ENCODE peak calls at places on chromosomes 2 and 18, in six cellular contexts. K is CD8-positive, alpha-beta memory T cell; Z is upper lobe of right lung; A is body of pancreas; G is H1; Q is fibroblast of lung. I is an unnamed sample.
A peak's percentile ranks its signal among the peaks of the same experiment; 100 is the strongest.

GRCh38 chr2:121501554-121501953 is 29.1 kb upstream of the RNU4ATAC start:
- DNase-seq in G (no peak), Q (no peak), K (no peak), A (no peak), Z (no peak), I (no peak)

GRCh38 chr2:20050712-20051517 is 513 bp downstream of the LAPTM4A start:
- DNase-seq in K (no peak), Z (no peak), G (peak; percentile 54), Q (peak; percentile 78), A (peak; percentile 50), I (peak; percentile 45)

GRCh38 chr2:231634412-231634811 is 41.7 kb downstream of the TEX44 start:
- DNase-seq in A (no peak), Z (no peak), G (no peak), Q (no peak), K (no peak), I (no peak)

GRCh38 chr2:204645018-204645775 is 99.9 kb downstream of the PARD3B start:
- DNase-seq in A (no peak), G (no peak), Q (peak; percentile 59), Z (no peak), K (no peak), I (no peak)

GRCh38 chr2:106638043-106638442 is 150.9 kb downstream of the CD8B2 start:
- DNase-seq in K (no peak), A (no peak), Z (no peak), G (no peak), Q (peak; percentile 24), I (no peak)

GRCh38 chr2:76281176-76281841 is 570.6 kb upstream of the GCFC2 start:
- DNase-seq in A (no peak), K (no peak), G (no peak), Q (no peak), Z (no peak), I (no peak)

GRCh38 chr2:66508358-66509071 is 73.6 kb downstream of the MEIS1 start:
- DNase-seq in K (no peak), G (no peak), Q (peak; percentile 46), Z (no peak), A (peak; percentile 37), I (no peak)

GRCh38 chr18:34514238-34514637 is 195.9 kb upstream of the DTNA start:
- DNase-seq in K (no peak), Q (no peak), A (peak; percentile 16), Z (no peak), G (no peak), I (no peak)

GRCh38 chr2:36698978-36699377 is 2.5 kb downstream of the VIT start:
- DNase-seq in A (peak; percentile 23), Z (no peak), Q (no peak), K (no peak), G (no peak), I (no peak)

GRCh38 chr18:58788971-58789797 is 75.5 kb upstream of the ZNF532 start:
- DNase-seq in Z (no peak), Q (peak; percentile 74), G (no peak), K (no peak), A (no peak), I (peak; percentile 83)

GRCh38 chr18:45588284-45588683 is 27.0 kb upstream of the SLC14A2 start:
- DNase-seq in K (no peak), A (peak; percentile 10), G (no peak), Z (no peak), Q (peak; percentile 64), I (no peak)

GRCh38 chr2:74979844-74980243 is 21.4 kb downstream of the POLE4 start:
- DNase-seq in G (no peak), Q (no peak), K (no peak), Z (no peak), A (no peak), I (no peak)

GRCh38 chr2:206255003-206255402 is 19.5 kb upstream of the ZDBF2 start:
- DNase-seq in Q (no peak), G (no peak), Z (no peak), K (no peak), A (no peak), I (no peak)

GRCh38 chr2:69192176-69192945 is 179.4 kb downstream of the ANTXR1 start:
- DNase-seq in Q (no peak), A (no peak), K (no peak), Z (no peak), G (no peak), I (no peak)

GRCh38 chr2:108392029-108392428 is 14.3 kb downstream of the SULT1C4 start:
- DNase-seq in A (no peak), G (no peak), Z (no peak), Q (no peak), K (no peak), I (no peak)

GRCh38 chr2:227701556-227701955 is 16.3 kb downstream of the SLC19A3 start:
- DNase-seq in G (no peak), A (no peak), Z (no peak), Q (no peak), K (no peak), I (no peak)

GRCh38 chr2:149166958-149167810 is 128.7 kb downstream of the LYPD6B start:
- DNase-seq in Z (no peak), A (no peak), G (no peak), Q (no peak), K (no peak), I (peak; percentile 61)

GRCh38 chr2:230928701-230929380 is 3.8 kb upstream of the GPR55 start:
- DNase-seq in Z (no peak), A (no peak), K (no peak), Q (no peak), G (no peak), I (no peak)

GRCh38 chr18:45951021-45951714 is 16.0 kb downstream of the EPG5 start:
- DNase-seq in G (no peak), Z (peak; percentile 69), K (no peak), Q (peak; percentile 84), A (peak; percentile 17), I (no peak)

GRCh38 chr2:40434638-40435296 is 17.1 kb downstream of the SLC8A1 start:
- DNase-seq in Q (peak; percentile 90), K (no peak), A (no peak), Z (no peak), G (no peak), I (no peak)

GRCh38 chr2:147227313-147227712 is 617.5 kb upstream of the ACVR2A start:
- DNase-seq in G (no peak), A (no peak), Q (no peak), K (no peak), Z (no peak), I (no peak)

GRCh38 chr2:209314641-209315040 is 109.2 kb upstream of the MAP2 start:
- DNase-seq in A (no peak), K (no peak), Z (no peak), Q (no peak), G (no peak), I (no peak)

GRCh38 chr2:132720393-132720792 is 50.4 kb upstream of the LYPD1 start:
- DNase-seq in Z (no peak), A (no peak), Q (no peak), K (no peak), G (no peak), I (no peak)

GRCh38 chr2:241321033-241321432 is 5.3 kb downstream of the SEPTIN2 start:
- DNase-seq in A (no peak), K (no peak), G (no peak), Z (no peak), Q (no peak), I (no peak)

GRCh38 chr2:241323777-241324176 is 8.1 kb downstream of the SEPTIN2 start:
- DNase-seq in G (no peak), A (no peak), Z (no peak), K (no peak), Q (no peak), I (no peak)

GRCh38 chr2:241324775-241325174 is 9.1 kb downstream of the SEPTIN2 start:
- DNase-seq in K (no peak), A (no peak), Z (no peak), G (no peak), Q (no peak), I (no peak)

GRCh38 chr2:241321911-241322310 is 6.2 kb downstream of the SEPTIN2 start:
- DNase-seq in Z (no peak), G (no peak), A (no peak), Q (no peak), K (no peak), I (no peak)

DNA sequence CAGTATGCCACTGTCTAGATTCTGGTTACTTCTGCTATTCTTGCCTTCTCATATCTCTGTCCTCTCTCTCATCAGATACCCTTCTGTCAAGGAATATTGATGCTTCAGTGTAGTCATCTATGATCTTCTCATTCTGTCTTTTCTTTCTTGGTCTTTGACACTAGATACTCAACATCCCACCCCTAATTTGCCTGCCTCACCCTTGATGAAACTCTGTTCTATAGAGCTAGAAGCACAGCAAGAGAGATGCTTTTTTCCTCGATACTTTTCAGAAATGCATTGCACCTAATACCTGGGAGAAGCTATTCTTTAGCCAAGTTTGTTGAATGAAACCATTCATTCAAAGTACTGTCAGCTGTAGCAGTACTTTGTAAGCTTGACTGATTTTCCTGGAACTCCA is 9.5 kb downstream of the SEPTIN2 start:
- DNase-seq in G (no peak), K (no peak), Q (no peak), Z (no peak), A (no peak), I (no peak)
- H3K4me1 ChIP-seq in G (no peaks in the 10 kb centered on the region), K (peaks cover 12% of the 10 kb centered on the region), Q (peaks cover 2% of the 10 kb centered on the region), Z (peaks cover 32% of the 10 kb centered on the region), A (peaks cover 49% of the 10 kb centered on the region), I (peaks cover 8% of the 10 kb centered on the region)

DNA sequence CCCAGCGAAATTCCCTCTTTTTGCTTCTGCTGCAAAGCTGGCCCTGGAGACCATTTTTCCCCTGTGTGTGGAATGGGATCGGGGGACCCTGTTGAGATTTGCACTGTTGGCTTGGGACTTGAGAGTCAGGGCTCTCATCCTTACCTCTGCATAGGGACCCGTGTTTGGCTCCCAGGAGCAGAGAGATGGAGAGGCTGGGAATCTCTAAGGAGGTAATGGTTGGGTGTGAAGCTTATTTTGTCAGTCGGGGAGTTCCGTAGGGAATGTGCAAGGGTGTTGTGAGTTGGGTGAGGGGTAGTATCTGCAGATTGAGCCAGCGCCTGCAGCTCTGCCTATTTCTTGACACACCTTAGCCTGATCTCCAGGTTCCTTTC is 4.5 kb downstream of the GATA6 start:
- DNase-seq in A (no peak), G (no peak), K (no peak), Z (no peak), Q (no peak), I (no peak)
- H3K27ac ChIP-seq in A (peak overlapping the region; percentile 98), G (no peak overlapping the region), K (no peak overlapping the region), Z (peak overlapping the region; percentile 83), Q (no peak overlapping the region), I (no peak overlapping the region)

GRCh38 chr2:46499392-46499785 is 20.0 kb downstream of the TMEM247 start:
- DNase-seq in Q (peak; percentile 19), G (no peak), K (no peak), Z (no peak), A (no peak), I (no peak)
- H3K4me3 ChIP-seq in Q (peak overlapping the region; percentile 81), G (peak overlapping the region; percentile 71), K (peak overlapping the region; percentile 72), Z (peak overlapping the region; percentile 74), A (peak overlapping the region; percentile 55), I (peak overlapping the region; percentile 31)

GRCh38 chr2:9771101-9771449 is 72.2 kb upstream of the TAF1B start:
- DNase-seq in G (no peak), Z (no peak), Q (no peak), A (no peak), K (no peak), I (no peak)

GRCh38 chr2:9769171-9770005 is 73.9 kb upstream of the TAF1B start:
- DNase-seq in Z (peak; percentile 65), A (peak; percentile 58), Q (no peak), G (no peak), K (no peak), I (no peak)

GRCh38 chr2:9771481-9772017 is 71.7 kb upstream of the TAF1B start:
- DNase-seq in K (no peak), G (no peak), Q (peak; percentile 83), A (no peak), Z (no peak), I (no peak)

GRCh38 chr2:9770006-9770307 is 73.3 kb upstream of the TAF1B start:
- DNase-seq in G (no peak), A (no peak), K (no peak), Z (no peak), Q (no peak), I (no peak)

GRCh38 chr2:9770308-9771100 is 72.8 kb upstream of the TAF1B start:
- DNase-seq in G (peak; percentile 81), A (peak; percentile 74), Q (peak; percentile 78), K (peak; percentile 18), Z (peak; percentile 76), I (peak; percentile 71)
- H3K4me1 ChIP-seq in G (no peaks in the 10 kb centered on the region), A (peaks cover 26% of the 10 kb centered on the region), Q (peaks cover 18% of the 10 kb centered on the region), K (peaks cover 15% of the 10 kb centered on the region), Z (peaks cover 18% of the 10 kb centered on the region), I (no peaks in the 10 kb centered on the region)